ENCODE peak calls at places on chromosomes 3 and 15, in six cellular contexts. D is WTC11; Q is fibroblast of the aortic adventitia; K is activated T-cell treated with anti-CD3 and anti-CD28 coated beads, Interleukin-2, amount 50 U/mL, for 72 hours; I is NCI-H1092 treated with DMSO at 0.1 percent for 48 hours; M is activated gamma-delta T cell treated with Interleukin-2 at 50 U/mL for 16 hours. F is an unnamed sample.

GRCh38 chr3:117407317-117407716 is 697.7 kb downstream of the TUSC7 start:
- DNase-seq in K (no peak), Q (peak), M (no peak), I (peak), D (no peak), F (peak)

GRCh38 chr3:149377408-149378111 is at the start of gene TM4SF1:
- DNase-seq in I (peak), K (no peak), M (no peak), D (no peak), Q (peak), F (peak)

GRCh38 chr15:22780267-22780666 is 6.2 kb upstream of the NIPA1 start:
- DNase-seq in K (peak), D (no peak), Q (peak), M (no peak), I (no peak), F (no peak)

GRCh38 chr3:196694202-196694638 is 17.8 kb downstream of the CEP19 start:
- DNase-seq in Q (peak), D (no peak), K (no peak), M (no peak), I (no peak), F (peak)

GRCh38 chr15:76529911-76530310 is 193.3 kb downstream of the ISL2 start:
- DNase-seq in K (no peak), M (no peak), D (no peak), Q (no peak), I (no peak), F (peak)

GRCh38 chr3:177377166-177377565 is 179.9 kb upstream of the TBL1XR1 start:
- DNase-seq in M (no peak), D (no peak), I (no peak), Q (no peak), K (no peak), F (no peak)

GRCh38 chr15:68114356-68114755 is 60.2 kb downstream of the PIAS1 start:
- DNase-seq in D (no peak), I (no peak), M (no peak), K (no peak), Q (peak), F (peak)

GRCh38 chr3:31562525-31562924 is 29.8 kb downstream of the STT3B start:
- DNase-seq in Q (no peak), M (peak), D (peak), I (no peak), K (no peak), F (no peak)

GRCh38 chr3:100609305-100609704 is at the start of gene ADGRG7:
- DNase-seq in M (no peak), I (no peak), K (no peak), D (no peak), Q (no peak), F (no peak)

GRCh38 chr3:30356901-30357753 is 249.3 kb upstream of the TGFBR2 start:
- DNase-seq in D (no peak), M (no peak), Q (no peak), K (no peak), I (no peak), F (peak)

GRCh38 chr3:149179225-149179624 is 42.4 kb downstream of the CP start:
- DNase-seq in M (no peak), I (no peak), D (no peak), Q (peak), K (no peak), F (peak)

GRCh38 chr3:127534564-127534963 is 56.0 kb downstream of the TPRA1 start:
- DNase-seq in I (no peak), K (no peak), Q (no peak), D (no peak), M (no peak), F (no peak)